ENCODE peak calls at places on chromosomes 12 and 14, in five cellular contexts. N is brain microvascular endothelial cell, J is choroid plexus epithelial cell, Z is epithelial cell of proximal tubule, X is left ventricle myocardium inferior. Y is an unnamed sample.

GRCh38 chr12:57549909-57550627 is at the start of gene KIF5A:
- DNase-seq in J (no peak), Z (no peak), N (no peak), X (no peak), Y (no peak)

GRCh38 chr12:34121360-34121759 is 99.1 kb downstream of the ALG10 start:
- DNase-seq in J (no peak), N (no peak), X (no peak), Z (no peak), Y (no peak)

GRCh38 chr14:54854181-54854580 is 48.4 kb downstream of the GCH1 start:
- DNase-seq in J (no peak), Z (no peak), N (no peak), X (no peak), Y (no peak)

GRCh38 chr12:107287436-107288413 is 194.4 kb upstream of the CRY1 start:
- DNase-seq in J (peak), N (no peak), Z (no peak), X (no peak), Y (no peak)

GRCh38 chr12:70719672-70720420 is 82.6 kb upstream of the PTPRB start:
- DNase-seq in J (peak), Z (no peak), N (peak), X (peak), Y (no peak)

GRCh38 chr12:94977766-94978468 is 25.6 kb downstream of the NDUFA12 start:
- DNase-seq in N (no peak), X (no peak), J (no peak), Z (no peak), Y (no peak)

GRCh38 chr12:44457465-44457864 is 418.6 kb downstream of the NELL2 start:
- DNase-seq in J (no peak), N (no peak), X (no peak), Z (no peak), Y (no peak)

GRCh38 chr12:46473634-46474201 is 101.1 kb upstream of the SLC38A2 start:
- DNase-seq in N (peak), Z (peak), X (peak), J (peak), Y (no peak)

GRCh38 chr14:40072175-40072574 is 639.9 kb upstream of the FBXO33 start:
- DNase-seq in N (no peak), J (no peak), Z (no peak), X (no peak), Y (no peak)

GRCh38 chr14:66141733-66142132 is 344.4 kb upstream of the CCDC196 start:
- DNase-seq in X (no peak), N (no peak), J (no peak), Z (no peak), Y (no peak)

GRCh38 chr12:123829561-123829960 is 67.5 kb downstream of the DNAH10 start:
- DNase-seq in X (no peak), N (no peak), Z (no peak), J (no peak), Y (no peak)

GRCh38 chr12:103640831-103641230 is 53.8 kb downstream of the STAB2 start:
- DNase-seq in X (no peak), N (no peak), Z (no peak), J (no peak), Y (no peak)

GRCh38 chr12:51591020-51591901 is at the start of gene SCN8A:
- DNase-seq in N (no peak), X (peak), Z (no peak), J (no peak), Y (no peak)

GRCh38 chr14:90408713-90409112 is 11.9 kb downstream of the CALM1 start:
- DNase-seq in X (no peak), N (peak), Z (no peak), J (no peak), Y (no peak)

GRCh38 chr12:113471619-113472171 is at the start of gene LHX5:
- DNase-seq in J (no peak), X (no peak), Z (no peak), N (no peak), Y (no peak)

GRCh38 chr14:101112351-101113107 is 209.0 kb upstream of the RTL1 start:
- DNase-seq in N (no peak), J (no peak), Z (no peak), X (no peak), Y (no peak)

DNA sequence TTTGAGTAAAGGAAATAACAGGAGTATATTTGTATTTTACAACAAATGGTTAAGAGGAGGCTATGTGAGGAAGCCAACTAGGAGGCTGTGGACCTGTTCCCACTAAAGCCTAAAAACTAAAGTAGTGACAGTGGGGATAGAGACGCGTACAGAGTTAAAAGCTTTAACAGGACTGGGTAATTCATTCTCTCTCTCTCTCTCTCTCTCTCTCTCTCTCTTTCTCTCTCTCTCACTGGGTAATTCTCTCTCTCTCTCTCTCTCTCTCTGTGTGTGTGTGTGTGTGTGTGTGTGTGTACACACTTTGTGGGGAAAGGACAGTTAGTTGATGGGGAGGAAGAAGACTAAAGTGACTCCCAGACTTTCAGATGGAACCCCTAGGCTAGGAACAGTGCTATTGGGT is 16.3 kb downstream of the ERC1 start:
- DNase-seq in X (no peak), N (no peak), Z (no peak), J (no peak), Y (no peak)
- TF ChIP-seq CTCF in X (no peak), N (no peak), Z (no peak), J (no peak), Y (no peak)

GRCh38 chr12:17975763-17976162 is 114.2 kb downstream of the RERGL start:
- DNase-seq in Z (no peak), J (no peak), N (no peak), X (no peak), Y (no peak)

GRCh38 chr12:17975239-17975638 is 114.8 kb downstream of the RERGL start:
- DNase-seq in J (no peak), X (no peak), Z (no peak), N (no peak), Y (no peak)

GRCh38 chr12:17971850-17972249 is 118.1 kb downstream of the RERGL start:
- DNase-seq in X (no peak), Z (no peak), J (no peak), N (no peak), Y (no peak)

DNA sequence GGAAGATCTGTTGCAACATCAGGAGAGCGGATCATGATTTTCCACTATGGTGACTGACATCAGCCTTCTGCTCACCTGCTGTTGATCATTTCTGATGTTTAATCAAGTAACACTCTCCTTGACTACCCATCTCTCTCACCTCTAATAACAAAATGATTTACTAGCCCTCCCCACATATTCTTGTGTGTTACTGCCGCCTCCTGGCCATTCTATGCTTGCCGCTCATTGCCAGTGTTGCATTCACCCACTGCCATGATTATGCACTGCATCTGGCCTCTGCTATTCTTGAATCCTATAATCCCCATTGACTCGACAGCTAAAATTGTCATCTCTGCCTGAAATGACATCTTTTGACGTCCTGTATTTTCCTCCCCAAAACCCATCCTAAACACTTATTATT is 113.8 kb downstream of the RERGL start:
- DNase-seq in X (no peak), N (peak), J (peak), Z (no peak), Y (no peak)
- TF ChIP-seq CTCF in X (no peak), N (peak), J (peak), Z (peak), Y (no peak)

GRCh38 chr12:109716092-109716479 is 2.5 kb downstream of the FAM222A start:
- DNase-seq in X (no peak), Z (no peak), J (no peak), N (no peak), Y (no peak)

GRCh38 chr12:109713187-109713984 is at the start of gene FAM222A:
- DNase-seq in N (peak), Z (peak), J (peak), X (peak), Y (peak)

GRCh38 chr12:109715310-109716091 is 1.9 kb downstream of the FAM222A start:
- DNase-seq in Z (no peak), N (no peak), X (peak), J (no peak), Y (no peak)

GRCh38 chr12:109714913-109715244 is 1.3 kb downstream of the FAM222A start:
- DNase-seq in N (no peak), J (no peak), X (no peak), Z (no peak), Y (no peak)

DNA sequence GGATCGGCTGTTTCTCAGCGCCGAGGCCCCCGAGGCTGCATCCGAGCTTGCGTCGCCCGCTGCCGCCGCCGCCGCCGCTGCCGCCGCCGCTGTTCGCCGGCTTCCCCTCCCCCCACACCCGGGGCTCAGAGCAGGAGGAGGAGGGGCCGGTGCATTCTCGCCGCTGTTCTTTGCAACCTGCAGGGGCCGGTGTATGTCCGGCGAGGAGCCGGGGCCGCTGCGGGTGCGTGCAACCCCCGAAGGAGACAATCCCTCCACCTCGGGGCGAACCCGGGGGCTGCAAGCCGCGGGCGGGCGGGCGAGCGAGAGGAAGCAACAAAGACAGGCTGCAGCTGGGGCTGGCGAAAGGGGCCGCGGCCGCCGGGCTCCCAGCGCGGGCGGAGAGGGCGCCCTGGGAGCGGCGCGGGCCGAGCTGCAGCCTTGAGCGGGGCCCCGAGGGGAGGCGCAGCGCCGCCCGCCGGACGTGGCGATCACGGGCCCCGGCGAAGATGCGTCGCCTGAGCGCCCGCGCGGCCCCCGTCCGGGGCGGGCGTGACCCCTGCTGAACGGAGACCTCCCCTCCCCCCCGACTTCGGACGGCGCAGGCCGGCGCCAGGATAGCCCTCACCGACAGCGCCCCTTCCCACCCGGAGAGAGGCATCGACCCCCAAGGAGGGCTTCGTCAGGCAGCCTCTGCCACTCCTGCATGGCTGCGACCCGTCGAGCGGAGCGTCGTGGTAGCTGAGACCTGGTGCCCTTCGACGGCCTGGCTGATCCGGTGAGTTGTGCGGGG is 702 bp downstream of the FAM222A start:
- DNase-seq in N (no peak), J (peak), X (peak), Z (no peak), Y (peak)
- TF ChIP-seq CTCF in N (peak), J (peak), X (peak), Z (peak), Y (no peak)

DNA sequence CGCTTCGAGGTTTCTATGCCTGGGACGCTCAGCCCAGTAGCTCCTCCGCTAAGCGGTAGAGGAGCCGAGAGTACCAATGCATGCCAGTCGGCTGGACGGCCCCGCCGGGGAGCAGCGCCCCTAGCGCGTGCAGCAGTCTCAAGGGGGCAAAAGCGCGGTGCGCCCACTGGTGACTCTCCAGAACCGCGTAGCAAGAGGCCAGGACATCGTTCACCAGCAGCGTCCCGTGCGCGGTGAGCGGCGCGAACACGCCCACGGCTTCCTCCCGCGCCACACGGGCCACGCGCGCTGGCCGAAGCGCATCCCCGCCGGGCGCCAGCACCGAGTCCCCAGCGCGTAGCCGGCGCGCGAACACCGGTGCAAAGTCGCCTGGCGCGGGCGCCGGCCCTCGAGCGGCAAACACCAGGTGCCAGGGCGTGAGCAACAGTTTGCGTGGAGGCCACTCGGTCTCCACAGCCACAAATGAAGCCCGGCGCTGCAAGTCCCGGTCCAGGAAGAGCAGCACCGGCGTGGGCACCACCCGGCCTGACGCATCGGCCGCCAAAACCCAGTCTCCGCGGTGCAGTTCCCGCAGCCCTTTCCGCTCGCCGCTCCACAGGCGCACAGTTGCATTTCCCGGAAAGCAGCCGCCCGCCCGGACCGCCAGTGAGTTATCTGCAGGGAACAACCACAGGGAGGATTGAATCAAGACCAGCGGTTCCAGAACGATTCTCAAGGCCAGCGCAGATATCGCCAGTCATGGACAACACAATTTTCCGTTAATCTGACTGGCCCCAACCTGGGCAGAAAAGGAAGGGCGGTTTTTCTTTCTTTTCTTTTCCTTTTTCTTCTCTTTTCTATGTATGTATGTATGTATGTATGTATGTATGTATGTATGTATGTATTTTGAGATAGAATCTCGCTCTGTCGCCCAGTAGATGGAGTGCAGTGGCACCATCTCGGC is 4.5 kb downstream of the DHH start:
- DNase-seq in Z (no peak), N (no peak), X (peak), J (peak), Y (no peak)
- TF ChIP-seq CTCF in Z (peak), N (peak), X (no peak), J (no peak), Y (no peak)

DNA sequence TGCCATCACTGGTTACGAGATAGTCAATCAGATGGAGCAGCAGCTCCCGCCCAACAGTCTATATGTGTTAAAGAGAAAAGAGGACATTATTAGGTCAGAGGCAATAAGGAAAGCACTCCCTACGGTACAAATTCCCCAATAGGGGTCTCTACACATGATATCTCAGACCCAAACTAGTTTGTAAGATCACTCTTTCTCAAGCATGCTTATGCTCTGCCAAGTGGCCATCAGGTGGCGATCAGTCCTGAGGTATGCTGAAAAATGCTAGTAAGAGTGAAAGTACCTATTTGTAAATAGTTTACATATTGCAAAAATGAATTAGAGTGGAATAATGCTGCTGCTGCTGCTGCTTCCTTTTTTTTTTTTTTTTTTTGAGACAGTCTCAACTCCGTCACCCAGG is 61.1 kb downstream of the CPM start:
- DNase-seq in J (peak), X (no peak), Z (no peak), N (peak), Y (no peak)
- TF ChIP-seq CTCF in J (peak), X (no peak), Z (peak), N (peak), Y (no peak)

DNA sequence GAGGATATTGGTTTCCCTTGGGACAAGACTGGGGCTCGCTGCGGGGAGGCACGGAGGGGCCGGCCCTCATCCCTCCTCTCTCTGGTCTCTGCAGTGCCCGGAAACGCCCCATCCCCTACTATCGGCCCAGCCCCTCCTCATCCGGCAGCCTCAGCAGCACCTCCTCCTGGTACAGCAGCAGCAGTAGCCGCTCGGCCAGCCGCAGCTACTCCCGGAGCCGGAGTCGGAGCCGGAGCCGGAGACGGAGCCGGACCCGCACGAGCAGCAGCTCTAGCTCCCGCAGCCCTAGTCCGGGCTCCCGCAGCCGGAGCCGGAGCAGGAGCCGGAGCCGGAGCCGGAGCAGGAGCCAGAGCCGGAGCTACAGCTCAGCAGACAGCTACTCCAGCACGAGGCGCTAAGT is 22.3 kb upstream of the HSPB8 start:
- DNase-seq in J (no peak), N (no peak), Z (no peak), X (no peak), Y (no peak)
- TF ChIP-seq CTCF in J (peak), N (peak), Z (peak), X (peak), Y (no peak)

DNA sequence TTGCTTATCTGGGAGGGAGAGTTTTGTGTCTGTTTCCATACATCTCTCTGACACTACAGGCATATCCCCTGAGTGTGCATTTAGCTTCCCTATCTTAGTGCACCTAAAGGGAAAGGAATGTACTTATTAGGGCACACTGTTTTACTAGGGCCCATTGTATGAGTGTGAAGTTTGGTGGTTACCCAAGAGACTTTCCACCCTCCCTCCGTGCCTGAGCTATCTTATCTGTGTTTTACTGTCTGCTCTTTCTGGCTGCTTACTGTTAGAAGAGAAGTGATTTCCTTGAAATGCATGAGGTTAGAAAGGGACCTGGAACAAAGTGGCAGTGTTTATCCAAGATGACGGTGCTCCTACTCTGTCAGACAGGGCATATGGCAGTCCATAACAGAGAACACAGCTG is 8.5 kb upstream of the SVOP start:
- DNase-seq in X (no peak), N (peak), Z (no peak), J (no peak), Y (no peak)
- TF ChIP-seq CTCF in X (no peak), N (no peak), Z (no peak), J (no peak), Y (no peak)

GRCh38 chr12:53078425-53079225 is 565 bp downstream of the SPRYD3 start:
- DNase-seq in Z (no peak), J (peak), X (no peak), N (no peak), Y (peak)
- TF ChIP-seq CTCF in Z (no peak), J (no peak), X (no peak), N (no peak), Y (no peak)

DNA sequence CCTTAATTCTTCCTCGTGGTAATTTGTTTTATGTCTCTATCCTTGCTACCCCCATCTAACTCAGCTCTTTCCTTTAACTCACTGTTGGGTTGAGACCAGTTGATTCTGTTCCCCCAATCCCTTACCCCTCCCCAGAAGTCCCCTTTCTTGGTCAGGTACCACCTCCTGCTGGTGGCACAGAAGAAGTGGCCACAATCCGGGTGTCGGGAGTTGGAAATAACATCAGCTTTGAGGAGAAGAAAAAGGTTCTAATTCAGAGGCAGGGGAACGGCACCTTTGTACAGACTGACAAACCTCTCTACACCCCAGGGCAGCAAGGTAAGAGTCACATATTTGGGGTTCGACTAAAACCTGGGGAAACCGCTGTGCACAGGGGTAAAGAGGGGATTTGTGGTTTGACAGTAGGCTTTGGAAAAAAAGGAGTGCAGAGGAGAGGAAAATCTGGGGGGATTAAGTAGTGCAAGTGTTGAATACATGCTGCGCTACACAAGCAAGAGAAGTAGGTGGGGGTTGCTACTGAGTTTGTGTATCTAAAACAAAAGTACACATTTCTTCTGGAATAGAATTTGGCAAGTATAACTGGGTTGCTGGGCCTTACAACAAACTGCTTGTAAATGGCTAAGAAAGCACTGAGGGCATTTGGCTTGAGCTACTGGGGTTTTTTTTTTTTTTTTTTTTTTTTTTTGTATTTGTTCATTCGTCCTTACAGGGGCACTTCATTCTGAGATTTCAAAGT is 1.3 kb downstream of the A2ML1 start:
- DNase-seq in J (peak), Z (no peak), N (no peak), X (no peak), Y (no peak)
- TF ChIP-seq CTCF in J (peak), Z (peak), N (peak), X (peak), Y (no peak)

Y was measured in lower leg skin.